ENCODE peak calls at places on chromosome 16, in seven cellular contexts. J is CD8-positive, alpha-beta T cell; S is A673; Q is CD8-positive, alpha-beta memory T cell; I is GM23248; U is upper lobe of right lung; L is aorta. B is an unnamed sample.

GRCh38 chr16:15464401-15465186 is 30.2 kb downstream of the BMERB1 start:
- DNase-seq in I (no peak), J (no peak), L (no peak), S (no peak), U (no peak), Q (no peak), B (no peak)

GRCh38 chr16:414395-415169 is 10.9 kb upstream of the RAB11FIP3 start:
- DNase-seq in L (no peak), I (peak; percentile 30), Q (peak; percentile 24), J (no peak), U (no peak), S (no peak), B (no peak)

GRCh38 chr16:30561212-30561816 is 3.1 kb upstream of the ZNF764 start:
- DNase-seq in S (no peak), U (peak; percentile 76), I (no peak), Q (no peak), L (peak; percentile 79), J (no peak), B (peak; percentile 30)

GRCh38 chr16:27363797-27364196 is 38.2 kb upstream of the IL21R start:
- DNase-seq in S (peak; percentile 23), U (peak; percentile 73), L (no peak), Q (no peak), J (no peak), I (no peak), B (peak; percentile 89)

GRCh38 chr16:17773698-17774101 is 302.9 kb upstream of the XYLT1 start:
- DNase-seq in J (no peak), Q (no peak), I (peak; percentile 39), S (peak; percentile 13), L (no peak), U (no peak), B (no peak)

GRCh38 chr16:88703486-88704309 is 2.5 kb downstream of the RNF166 start:
- DNase-seq in Q (peak; percentile 90), J (peak; percentile 91), I (no peak), U (peak; percentile 92), S (peak; percentile 57), L (no peak), B (peak; percentile 87)

GRCh38 chr16:67063008-67063407 is 34.1 kb downstream of the CBFB start:
- DNase-seq in L (no peak), I (no peak), Q (no peak), S (no peak), U (no peak), J (no peak), B (no peak)

GRCh38 chr16:81745704-81746558 is 33.2 kb upstream of the PLCG2 start:
- DNase-seq in S (peak; percentile 72), J (peak; percentile 75), I (peak; percentile 70), U (peak; percentile 85), L (peak; percentile 89), Q (peak; percentile 83), B (peak; percentile 78)

GRCh38 chr16:86884256-86884655 is 305.9 kb downstream of the FOXL1 start:
- DNase-seq in S (no peak), J (no peak), I (no peak), L (no peak), Q (no peak), U (peak; percentile 30), B (no peak)

GRCh38 chr16:57925310-57925709 is 45.6 kb downstream of the CNGB1 start:
- DNase-seq in Q (no peak), L (no peak), U (no peak), J (no peak), S (no peak), I (no peak), B (no peak)

GRCh38 chr16:74216319-74216718 is 80.3 kb upstream of the PSMD7 start:
- DNase-seq in I (no peak), S (no peak), L (no peak), U (no peak), J (no peak), Q (no peak), B (no peak)

GRCh38 chr16:82011199-82011641 is at the start of gene SDR42E1:
- DNase-seq in L (no peak), I (no peak), S (no peak), Q (peak; percentile 76), U (peak; percentile 87), J (peak; percentile 82), B (peak; percentile 88)

GRCh38 chr16:84486551-84487235 is 17.8 kb downstream of the MEAK7 start:
- DNase-seq in J (no peak), I (no peak), L (peak; percentile 63), S (no peak), Q (no peak), U (peak; percentile 48), B (no peak)

GRCh38 chr16:79599837-79600635 is 501 bp downstream of the MAF start:
- DNase-seq in U (peak; percentile 85), S (peak; percentile 38), I (peak; percentile 55), L (peak; percentile 85), Q (no peak), J (no peak), B (peak; percentile 70)
- H3K27ac ChIP-seq in U (peak overlapping the region; percentile 91), S (no peak overlapping the region), I (no peak overlapping the region), L (peak overlapping the region; percentile 50), Q (peak overlapping the region; percentile 68), J (peak overlapping the region; percentile 29), B (peak overlapping the region; percentile 82)

GRCh38 chr16:79926451-79927205 is 326.1 kb upstream of the MAF start:
- DNase-seq in J (no peak), I (no peak), L (no peak), U (no peak), S (no peak), Q (no peak), B (no peak)

GRCh38 chr16:79918916-79919315 is 318.4 kb upstream of the MAF start:
- DNase-seq in I (no peak), S (no peak), Q (no peak), L (no peak), U (no peak), J (no peak), B (no peak)

GRCh38 chr16:79920685-79921084 is 320.1 kb upstream of the MAF start:
- DNase-seq in I (no peak), J (no peak), Q (no peak), S (no peak), L (no peak), U (no peak), B (no peak)

GRCh38 chr16:79928142-79928735 is 327.7 kb upstream of the MAF start:
- DNase-seq in L (no peak), Q (no peak), U (no peak), S (no peak), I (no peak), J (no peak), B (no peak)

GRCh38 chr16:79923431-79923830 is 322.9 kb upstream of the MAF start:
- DNase-seq in Q (no peak), L (no peak), S (no peak), U (no peak), I (no peak), J (no peak), B (no peak)
- H3K36me3 ChIP-seq in Q (no peaks in the 10 kb centered on the region), L (no peaks in the 10 kb centered on the region), S (no peaks in the 10 kb centered on the region), U (no peaks in the 10 kb centered on the region), I (no peaks in the 10 kb centered on the region), J (no peaks in the 10 kb centered on the region), B (no peaks in the 10 kb centered on the region)

DNA sequence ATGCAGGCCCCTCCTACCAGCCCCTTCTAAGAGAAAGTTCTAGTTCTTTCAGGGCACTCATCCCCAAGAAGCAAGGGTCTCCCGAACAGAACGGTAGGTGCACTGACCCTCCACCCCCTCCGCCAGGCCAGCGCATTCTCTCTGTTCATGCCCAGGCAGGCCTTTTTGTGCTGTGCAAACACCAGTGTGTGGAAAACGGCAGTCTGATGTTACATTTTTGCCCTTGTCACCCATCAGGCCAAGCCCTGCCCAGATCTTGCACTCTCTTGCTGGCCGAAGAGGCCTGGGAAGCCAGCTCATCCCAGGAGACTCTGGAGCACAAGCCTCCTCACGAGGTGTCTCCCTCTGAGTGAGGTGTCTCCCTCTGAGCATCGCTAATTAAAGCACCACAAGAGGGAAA is 16.1 kb upstream of the MTSS2 start:
- DNase-seq in Q (no peak), I (no peak), J (no peak), L (no peak), U (no peak), S (no peak), B (no peak)
- H3K27ac ChIP-seq in Q (no peak overlapping the region), I (peak overlapping the region; percentile 98), J (no peak overlapping the region), L (peak overlapping the region; percentile 95), U (peak overlapping the region; percentile 61), S (no peak overlapping the region), B (no peak overlapping the region)

GRCh38 chr16:13205352-13205751 is 304.0 kb downstream of the SHISA9 start:
- DNase-seq in U (no peak), J (no peak), L (no peak), Q (no peak), I (no peak), S (no peak), B (no peak)
- H3K36me3 ChIP-seq in U (no peaks in the 10 kb centered on the region), J (no peaks in the 10 kb centered on the region), L (no peaks in the 10 kb centered on the region), Q (no peaks in the 10 kb centered on the region), I (no peaks in the 10 kb centered on the region), S (no peaks in the 10 kb centered on the region), B (no peaks in the 10 kb centered on the region)